ENCODE peak calls at places on chromosomes 16 and 17, in four cellular contexts. One of them, this sample, is unnamed.

GRCh38 chr17:31834448-31834847 is 24.6 kb downstream of the COPRS start:
- DNase-seq in body of pancreas: no peak
- DNase-seq in gastrocnemius medialis: no peak
- DNase-seq in upper lobe of left lung: no peak
- DNase-seq in this sample: no peak

GRCh38 chr16:22764662-22765302 is 49.2 kb upstream of the HS3ST2 start:
- DNase-seq in body of pancreas: no peak
- DNase-seq in gastrocnemius medialis: no peak
- DNase-seq in upper lobe of left lung: no peak
- DNase-seq in this sample: no peak

GRCh38 chr16:19167710-19168172 is 299 bp upstream of the SYT17 start:
- DNase-seq in upper lobe of left lung: peak; percentile 97
- DNase-seq in gastrocnemius medialis: peak; percentile 18
- DNase-seq in body of pancreas: peak; percentile 76
- DNase-seq in this sample: peak; percentile 78

GRCh38 chr17:79775635-79776034 is 2.3 kb upstream of the CBX2 start:
- DNase-seq in upper lobe of left lung: no peak
- DNase-seq in body of pancreas: no peak
- DNase-seq in gastrocnemius medialis: no peak
- DNase-seq in this sample: no peak

GRCh38 chr16:375212-375611 is 4.9 kb upstream of the MRPL28 start:
- DNase-seq in upper lobe of left lung: peak; percentile 70
- DNase-seq in body of pancreas: no peak
- DNase-seq in gastrocnemius medialis: no peak
- DNase-seq in this sample: no peak

GRCh38 chr17:56173958-56174357 is 20.7 kb downstream of the ANKFN1 start:
- DNase-seq in body of pancreas: no peak
- DNase-seq in upper lobe of left lung: no peak
- DNase-seq in gastrocnemius medialis: peak; percentile 51
- DNase-seq in this sample: no peak

GRCh38 chr17:79168486-79169055 is 93.9 kb downstream of the ENGASE start:
- DNase-seq in body of pancreas: no peak
- DNase-seq in gastrocnemius medialis: no peak
- DNase-seq in upper lobe of left lung: peak; percentile 68
- DNase-seq in this sample: no peak

GRCh38 chr16:9033125-9033830 is 58.2 kb upstream of the HAPSTR1 start:
- DNase-seq in upper lobe of left lung: no peak
- DNase-seq in gastrocnemius medialis: no peak
- DNase-seq in body of pancreas: peak; percentile 71
- DNase-seq in this sample: peak; percentile 59

GRCh38 chr17:81417879-81418709 is 22.8 kb downstream of the BAHCC1 start:
- DNase-seq in body of pancreas: peak; percentile 75
- DNase-seq in upper lobe of left lung: peak; percentile 71
- DNase-seq in gastrocnemius medialis: no peak
- DNase-seq in this sample: no peak
- TF ChIP-seq POLR2A in body of pancreas: no peak
- TF ChIP-seq POLR2A in upper lobe of left lung: no peak
- TF ChIP-seq POLR2A in gastrocnemius medialis: no peak
- TF ChIP-seq POLR2A in this sample: no peak

GRCh38 chr17:58335779-58336455 is 7.3 kb upstream of the TSPOAP1 start:
- DNase-seq in body of pancreas: no peak
- DNase-seq in gastrocnemius medialis: no peak
- DNase-seq in upper lobe of left lung: no peak
- DNase-seq in this sample: peak; percentile 85
- TF ChIP-seq POLR2A in body of pancreas: peak; percentile 23
- TF ChIP-seq POLR2A in gastrocnemius medialis: peak; percentile 11
- TF ChIP-seq POLR2A in upper lobe of left lung: no peak
- TF ChIP-seq POLR2A in this sample: peak; percentile 91

GRCh38 chr16:4416200-4417032 is at the start of gene CORO7:
- DNase-seq in upper lobe of left lung: peak; percentile 100
- DNase-seq in gastrocnemius medialis: peak; percentile 96
- DNase-seq in body of pancreas: peak; percentile 97
- DNase-seq in this sample: peak; percentile 95
- TF ChIP-seq POLR2A in upper lobe of left lung: peak; percentile 67
- TF ChIP-seq POLR2A in gastrocnemius medialis: peak; percentile 79
- TF ChIP-seq POLR2A in body of pancreas: peak; percentile 76
- TF ChIP-seq POLR2A in this sample: peak; percentile 52

GRCh38 chr17:66185842-66186241 is 6.1 kb downstream of the CEP112 start:
- DNase-seq in upper lobe of left lung: no peak
- DNase-seq in body of pancreas: no peak
- DNase-seq in gastrocnemius medialis: no peak
- DNase-seq in this sample: no peak

GRCh38 chr17:66187718-66188117 is 4.2 kb downstream of the CEP112 start:
- DNase-seq in upper lobe of left lung: no peak
- DNase-seq in body of pancreas: no peak
- DNase-seq in gastrocnemius medialis: no peak
- DNase-seq in this sample: no peak

GRCh38 chr17:66190738-66191606 is 961 bp downstream of the CEP112 start:
- DNase-seq in gastrocnemius medialis: no peak
- DNase-seq in upper lobe of left lung: no peak
- DNase-seq in body of pancreas: no peak
- DNase-seq in this sample: no peak

GRCh38 chr17:66192378-66192687 is 400 bp upstream of the CEP112 start:
- DNase-seq in upper lobe of left lung: no peak
- DNase-seq in gastrocnemius medialis: no peak
- DNase-seq in body of pancreas: no peak
- DNase-seq in this sample: no peak

DNA sequence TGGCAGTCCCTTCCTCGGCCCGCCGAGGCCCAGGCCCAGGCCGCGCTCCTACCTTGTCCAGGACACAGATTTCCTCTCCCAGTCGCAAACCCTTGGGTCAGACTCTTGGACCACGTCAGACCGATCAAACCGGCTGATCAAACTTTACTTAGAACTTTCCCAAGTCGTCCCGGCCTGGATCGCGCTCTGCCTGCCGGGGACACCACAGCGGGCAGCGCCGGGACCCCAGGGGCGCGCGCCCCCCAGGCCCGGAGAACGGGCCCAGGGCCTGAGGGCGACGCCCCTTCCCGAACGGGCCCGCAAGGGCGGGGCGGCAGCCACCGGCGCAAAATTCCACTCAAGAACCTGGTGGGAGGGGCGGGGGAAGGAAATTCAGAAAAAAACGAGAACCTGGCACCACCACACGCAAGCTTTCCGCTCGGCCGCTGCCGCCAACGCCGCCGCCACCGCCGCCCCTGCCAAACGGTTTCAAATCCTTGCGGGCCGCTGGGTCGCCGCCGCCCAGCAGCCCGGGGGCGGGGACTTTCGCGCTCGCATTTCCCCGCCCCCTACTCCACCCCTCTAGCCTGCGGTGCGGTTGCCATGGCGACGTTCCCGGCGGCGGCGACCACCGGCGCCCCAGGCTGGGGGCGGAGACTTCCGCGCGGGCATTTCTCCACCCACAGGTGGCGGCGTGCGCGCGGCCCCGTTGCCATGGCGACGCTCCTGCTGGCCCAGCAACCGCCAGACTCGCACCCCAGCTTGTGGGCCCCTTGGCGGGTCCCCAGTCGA is at the start of gene CEP112:
- DNase-seq in gastrocnemius medialis: peak; percentile 32
- DNase-seq in upper lobe of left lung: peak; percentile 96
- DNase-seq in body of pancreas: peak; percentile 88
- DNase-seq in this sample: peak; percentile 79
- TF ChIP-seq POLR2A in gastrocnemius medialis: peak; percentile 23
- TF ChIP-seq POLR2A in upper lobe of left lung: no peak
- TF ChIP-seq POLR2A in body of pancreas: peak; percentile 47
- TF ChIP-seq POLR2A in this sample: no peak

DNA sequence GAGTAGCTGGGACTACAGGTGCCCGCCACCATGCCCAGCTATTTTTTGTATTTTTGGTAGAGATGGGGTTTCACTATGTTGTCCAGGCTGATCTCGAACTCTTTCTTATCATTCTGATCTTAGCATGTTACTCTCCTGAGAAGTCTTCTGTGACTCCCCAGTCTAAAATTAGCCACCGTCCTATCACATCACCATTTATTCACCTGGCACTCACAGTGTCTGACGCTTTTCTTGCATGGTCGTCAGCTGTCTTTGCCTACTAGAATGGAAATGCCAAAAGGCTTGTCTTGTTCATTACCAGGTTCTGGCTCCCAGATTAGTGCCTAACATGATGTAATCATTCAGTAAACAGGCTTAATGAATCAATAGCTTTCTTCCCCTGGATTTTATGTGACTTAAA is 23.8 kb downstream of the TOM1L1 start:
- DNase-seq in gastrocnemius medialis: no peak
- DNase-seq in body of pancreas: no peak
- DNase-seq in upper lobe of left lung: no peak
- DNase-seq in this sample: no peak
- TF ChIP-seq POLR2A in gastrocnemius medialis: no peak
- TF ChIP-seq POLR2A in body of pancreas: no peak
- TF ChIP-seq POLR2A in upper lobe of left lung: no peak
- TF ChIP-seq POLR2A in this sample: no peak

GRCh38 chr16:84827131-84827574 is 7.4 kb downstream of the CRISPLD2 start:
- DNase-seq in gastrocnemius medialis: peak; percentile 39
- DNase-seq in body of pancreas: no peak
- DNase-seq in upper lobe of left lung: no peak
- DNase-seq in this sample: no peak
- TF ChIP-seq POLR2A in gastrocnemius medialis: no peak
- TF ChIP-seq POLR2A in body of pancreas: no peak
- TF ChIP-seq POLR2A in upper lobe of left lung: no peak
- TF ChIP-seq POLR2A in this sample: no peak